ENCODE peak calls at places on chromosomes 7 and 10, in four cellular contexts. I, C, E and L are unnamed samples.

GRCh38 chr7:143363011-143363937 is 761 bp upstream of the FAM131B start:
- DNase-seq in I (no peak), E (no peak), C (no peak), L (no peak)

GRCh38 chr10:25232229-25232628 is 57.4 kb downstream of the GPR158 start:
- DNase-seq in E (no peak), C (no peak), I (no peak), L (no peak)

GRCh38 chr10:48579251-48579960 is 25.5 kb downstream of the ARHGAP22 start:
- DNase-seq in I (no peak), E (no peak), C (no peak), L (no peak)

GRCh38 chr10:52623761-52624160 is 148.8 kb downstream of the MBL2 start:
- DNase-seq in I (no peak), C (no peak), E (no peak), L (peak; percentile 61)

GRCh38 chr7:19020062-19020461 is 97.4 kb downstream of the TWIST1 start:
- DNase-seq in C (no peak), I (no peak), E (no peak), L (no peak)

GRCh38 chr10:93600861-93601773 is at the start of gene RBP4:
- DNase-seq in C (no peak), E (peak; percentile 78), I (no peak), L (peak; percentile 26)

GRCh38 chr10:132401396-132402168 is 4.6 kb downstream of the PWWP2B start:
- DNase-seq in E (no peak), C (no peak), I (no peak), L (no peak)

GRCh38 chr10:48885376-48885775 is 54.3 kb downstream of the LRRC18 start:
- DNase-seq in C (peak; percentile 70), E (peak; percentile 3), I (no peak), L (peak; percentile 43)

GRCh38 chr10:112852308-112852707 is 97.7 kb upstream of the TCF7L2 start:
- DNase-seq in C (no peak), I (no peak), E (no peak), L (no peak)

GRCh38 chr10:17356820-17357219 is 97.6 kb downstream of the ST8SIA6 start:
- DNase-seq in E (no peak), I (no peak), C (no peak), L (no peak)

GRCh38 chr10:76071638-76072317 is 640.4 kb downstream of the LRMDA start:
- DNase-seq in I (no peak), E (no peak), C (no peak), L (no peak)

GRCh38 chr10:98405422-98405821 is 9.6 kb downstream of the PYROXD2 start:
- DNase-seq in C (no peak), E (no peak), I (no peak), L (no peak)

GRCh38 chr10:100100651-100101525 is 19.2 kb upstream of the CPN1 start:
- DNase-seq in C (no peak), I (no peak), E (peak; percentile 76), L (peak; percentile 70)

GRCh38 chr7:37971491-37971890 is 51.1 kb downstream of the EPDR1 start:
- DNase-seq in I (no peak), C (no peak), E (no peak), L (no peak)

GRCh38 chr7:135995751-135996150 is 18.6 kb upstream of the MTPN start:
- DNase-seq in I (no peak), E (no peak), C (no peak), L (no peak)

GRCh38 chr7:102230593-102230992 is 56.1 kb upstream of the SH2B2 start:
- DNase-seq in E (no peak), C (no peak), I (no peak), L (no peak)

GRCh38 chr10:83023647-83024046 is 1115.7 kb upstream of the GHITM start:
- DNase-seq in C (no peak), I (no peak), E (no peak), L (no peak)

GRCh38 chr7:28961972-28962371 is 3.8 kb upstream of the TRIL start:
- DNase-seq in I (no peak), E (no peak), C (no peak), L (no peak)

GRCh38 chr7:102914585-102914984 is 1.8 kb downstream of the LRRC17 start:
- DNase-seq in C (no peak), I (no peak), E (no peak), L (no peak)

GRCh38 chr10:110511734-110512449 is 14.2 kb downstream of the DUSP5 start:
- DNase-seq in E (peak; percentile 67), I (no peak), C (no peak), L (peak; percentile 85)

GRCh38 chr7:142478479-142479220 is 220.8 kb upstream of the PRSS58 start:
- DNase-seq in I (no peak), C (peak; percentile 70), E (peak; percentile 17), L (peak; percentile 56)

GRCh38 chr10:124249196-124249595 is 155.8 kb upstream of the CHST15 start:
- DNase-seq in I (no peak), C (no peak), E (no peak), L (no peak)
- H3K9ac ChIP-seq in I (no peak overlapping the region), C (no peak overlapping the region), E (no peak overlapping the region), L (no peak overlapping the region)

DNA sequence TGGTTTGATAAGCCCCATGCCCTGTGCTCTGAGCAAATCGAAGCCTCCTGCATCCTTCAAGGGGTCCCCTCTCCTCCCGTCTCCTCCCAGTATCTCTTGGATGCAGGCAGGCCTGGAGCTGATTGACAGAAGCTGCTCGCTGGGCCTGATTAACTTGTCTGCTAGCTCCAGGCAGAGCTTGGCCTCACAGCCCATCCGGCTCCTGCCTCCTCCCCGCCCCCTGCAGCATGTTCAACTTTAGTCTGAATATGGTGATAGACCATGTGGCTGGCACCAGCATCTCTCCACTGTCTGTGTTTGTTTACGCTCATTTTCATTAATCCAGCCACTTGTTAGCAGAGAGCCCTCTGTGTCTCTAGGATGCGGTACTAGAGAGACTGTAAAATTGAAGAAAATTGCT is 432.2 kb downstream of the DPP6 start:
- DNase-seq in C (no peak), E (no peak), I (no peak), L (no peak)
- TF ChIP-seq MYC in C (no peak), E (no peak), I (no peak), L (no peak)

DNA sequence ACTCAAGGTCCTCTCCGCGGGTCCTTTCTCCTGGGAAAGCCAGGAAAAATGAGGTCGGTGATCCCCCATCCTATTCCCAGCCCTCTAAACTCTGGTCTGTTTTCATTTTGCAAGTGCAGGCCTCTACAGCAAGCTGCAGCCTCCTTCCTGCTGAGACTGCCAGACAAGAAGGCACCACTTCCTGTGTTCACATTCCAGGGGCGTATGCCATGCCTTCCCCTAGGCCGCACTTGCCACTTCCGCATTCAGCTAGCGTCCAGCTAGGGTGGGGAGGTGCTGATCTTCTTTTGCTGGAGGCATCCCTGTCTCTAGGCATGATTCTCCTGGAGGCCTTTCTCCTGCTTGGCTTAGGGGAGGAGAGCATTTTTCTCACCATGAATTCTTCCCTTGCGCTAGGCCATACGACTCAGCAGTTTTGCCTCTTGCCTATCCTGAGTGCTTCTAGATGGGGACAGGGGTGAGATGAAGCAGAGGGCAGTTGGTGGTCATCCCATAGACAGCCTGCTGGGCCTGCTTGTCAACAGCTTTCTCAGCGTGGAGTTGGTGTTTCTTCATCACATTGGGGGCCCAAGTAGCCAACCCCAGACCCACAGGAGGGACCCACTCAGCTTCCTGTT is 328.9 kb downstream of the RPS24 start:
- DNase-seq in I (no peak), E (no peak), C (no peak), L (peak; percentile 42)
- H3K9ac ChIP-seq in I (no peak overlapping the region), E (no peak overlapping the region), C (no peak overlapping the region), L (no peak overlapping the region)

DNA sequence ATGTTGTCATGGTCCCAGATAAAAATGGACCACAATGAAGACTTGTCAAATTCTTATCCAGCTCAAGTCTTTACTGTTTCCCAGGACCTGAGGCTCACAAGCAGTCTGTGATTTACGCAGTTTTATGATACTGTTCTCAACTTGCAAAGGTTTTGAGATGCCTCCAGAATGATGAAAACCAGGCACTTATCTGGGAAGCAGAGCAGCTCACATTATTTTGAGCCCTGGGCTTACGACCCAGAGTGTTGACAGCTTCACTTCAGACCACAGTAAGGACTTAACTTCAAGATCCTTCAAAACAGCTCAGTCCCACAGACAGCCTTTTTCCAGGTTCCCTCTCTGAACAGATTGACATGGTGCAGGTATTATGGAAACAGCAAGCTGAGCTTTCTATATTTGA is 236.1 kb downstream of the RNLS start:
- DNase-seq in E (no peak), I (no peak), C (no peak), L (no peak)
- TF ChIP-seq MYC in E (no peak), I (no peak), C (no peak), L (no peak)

GRCh38 chr7:25894002-25894901 is 257.7 kb upstream of the NFE2L3 start:
- DNase-seq in C (no peak), E (peak; percentile 45), I (peak; percentile 53), L (no peak)

GRCh38 chr7:25891591-25891990 is 260.4 kb upstream of the NFE2L3 start:
- DNase-seq in C (no peak), E (no peak), I (no peak), L (no peak)

GRCh38 chr7:25894902-25895791 is 256.9 kb upstream of the NFE2L3 start:
- DNase-seq in C (peak; percentile 76), I (peak; percentile 63), E (no peak), L (peak; percentile 32)

GRCh38 chr7:25895792-25896171 is 256.2 kb upstream of the NFE2L3 start:
- DNase-seq in I (no peak), C (no peak), E (no peak), L (no peak)

GRCh38 chr7:25893436-25893835 is 258.6 kb upstream of the NFE2L3 start:
- DNase-seq in E (no peak), I (no peak), C (no peak), L (no peak)
- H3K9ac ChIP-seq in E (peak overlapping the region; percentile 37), I (peak overlapping the region; percentile 59), C (no peak overlapping the region), L (no peak overlapping the region)

GRCh38 chr10:70931168-70931805 is 42.9 kb upstream of the PCBD1 start:
- DNase-seq in C (no peak), I (no peak), E (no peak), L (no peak)
- TF ChIP-seq MYC in C (no peak), I (no peak), E (no peak), L (no peak)

DNA sequence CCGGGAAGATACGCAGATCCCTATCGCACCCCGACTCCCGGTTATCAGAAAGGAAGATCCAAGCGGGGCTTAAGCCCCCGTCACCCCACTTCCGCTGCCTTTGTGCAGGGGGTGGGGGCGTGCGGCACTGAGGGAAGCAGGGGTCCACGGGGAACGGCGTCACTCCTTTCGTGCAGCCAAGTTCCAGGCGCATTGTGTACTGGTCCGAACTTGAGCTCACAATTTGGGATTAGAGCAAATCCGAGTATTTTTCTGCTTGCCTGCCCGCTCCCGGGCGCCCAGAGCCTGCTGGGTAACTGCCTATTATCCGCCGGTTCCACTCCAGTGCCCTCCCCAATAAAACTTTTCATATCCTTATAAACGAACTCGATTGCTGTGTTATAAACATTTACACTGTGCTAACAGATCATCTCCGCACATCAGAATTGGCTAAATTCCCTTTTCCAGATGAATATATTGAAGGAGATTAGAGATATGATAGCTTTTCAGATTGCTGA is 64.9 kb downstream of the UNCX start:
- DNase-seq in I (no peak), C (no peak), E (no peak), L (no peak)
- H3K9ac ChIP-seq in I (no peak overlapping the region), C (no peak overlapping the region), E (no peak overlapping the region), L (no peak overlapping the region)

GRCh38 chr7:116500071-116500853 is 724 bp downstream of the CAV2 start:
- DNase-seq in C (no peak), E (no peak), I (no peak), L (peak; percentile 78)
- TF ChIP-seq MYC in C (no peak), E (no peak), I (no peak), L (no peak)